ENCODE peak calls at places on chromosome X, in six cellular contexts. K is heart right ventricle, C is AG09319, A is kidney epithelial cell, I is transverse colon, B is PC-3. S is an unnamed sample.

GRCh38 chrX:48508400-48509244 is at the start of gene PORCN:
- DNase-seq in K (peak), C (peak), A (no peak), I (peak), B (peak), S (peak)

GRCh38 chrX:31603411-31604120 is 531.7 kb upstream of the FTHL17 start:
- DNase-seq in K (no peak), C (no peak), A (no peak), I (no peak), B (no peak), S (no peak)

GRCh38 chrX:45801554-45801953 is 600.9 kb upstream of the DIPK2B start:
- DNase-seq in K (no peak), C (no peak), A (no peak), I (no peak), B (peak), S (peak)

GRCh38 chrX:68829594-68830485 is 1.0 kb downstream of the EFNB1 start:
- DNase-seq in K (no peak), C (no peak), A (no peak), I (no peak), B (no peak), S (peak)

GRCh38 chrX:1138476-1138875 is 74.0 kb downstream of the CRLF2 start:
- DNase-seq in K (no peak), C (no peak), A (no peak), I (no peak), B (no peak), S (no peak)

GRCh38 chrX:120380699-120381098 is 18.8 kb downstream of the ATP1B4 start:
- DNase-seq in K (no peak), C (no peak), A (no peak), I (no peak), B (peak), S (peak)

GRCh38 chrX:47644557-47645091 is 5.7 kb downstream of the ELK1 start:
- DNase-seq in K (no peak), C (no peak), A (no peak), I (no peak), B (peak), S (peak)

GRCh38 chrX:20547649-20548051 is 280.9 kb upstream of the RPS6KA3 start:
- DNase-seq in K (no peak), C (peak), A (peak), I (peak), B (peak), S (peak)

GRCh38 chrX:1717326-1717725 is 102.5 kb downstream of the ASMT start:
- DNase-seq in K (no peak), C (no peak), A (no peak), I (no peak), B (no peak), S (no peak)

GRCh38 chrX:48934581-48935331 is 15.9 kb upstream of the PIM2 start:
- DNase-seq in K (no peak), C (no peak), A (no peak), I (no peak), B (no peak), S (no peak)

GRCh38 chrX:49183701-49184281 is 2.4 kb downstream of the PRICKLE3 start:
- DNase-seq in K (no peak), C (no peak), A (no peak), I (no peak), B (no peak), S (no peak)

GRCh38 chrX:69430730-69431129 is 73.4 kb upstream of the NALF2 start:
- DNase-seq in K (peak), C (no peak), A (no peak), I (no peak), B (no peak), S (no peak)

GRCh38 chrX:108090474-108091265 is 672 bp downstream of the PSMD10 start:
- DNase-seq in K (no peak), C (no peak), A (no peak), I (no peak), B (peak), S (peak)

GRCh38 chrX:115491766-115492165 is 69.2 kb upstream of the PLS3 start:
- DNase-seq in K (no peak), C (no peak), A (no peak), I (no peak), B (no peak), S (no peak)

GRCh38 chrX:10525381-10525780 is 95.0 kb downstream of the MID1 start:
- DNase-seq in K (no peak), C (no peak), A (no peak), I (no peak), B (no peak), S (no peak)

GRCh38 chrX:153459976-153460375 is 10.4 kb downstream of the HAUS7 start:
- DNase-seq in K (no peak), C (no peak), A (peak), I (no peak), B (no peak), S (no peak)

GRCh38 chrX:19017271-19017670 is 33.4 kb upstream of the PHKA2 start:
- DNase-seq in K (no peak), C (no peak), A (no peak), I (no peak), B (peak), S (peak)

GRCh38 chrX:53713987-53714579 is 27.6 kb upstream of the HUWE1 start:
- DNase-seq in K (no peak), C (no peak), A (no peak), I (no peak), B (no peak), S (no peak)

GRCh38 chrX:21881881-21882574 is 26.2 kb downstream of the YY2 start:
- DNase-seq in K (no peak), C (no peak), A (no peak), I (no peak), B (no peak), S (no peak)

GRCh38 chrX:48972214-48973164 is 845 bp upstream of the KCND1 start:
- DNase-seq in K (peak), C (no peak), A (no peak), I (peak), B (peak), S (peak)

GRCh38 chrX:136354201-136354600 is 53.4 kb downstream of the ADGRG4 start:
- DNase-seq in K (no peak), C (no peak), A (no peak), I (no peak), B (peak), S (peak)

GRCh38 chrX:50770702-50771101 is 43.3 kb downstream of the SHROOM4 start:
- DNase-seq in K (peak), C (no peak), A (peak), I (peak), B (no peak), S (peak)

GRCh38 chrX:76253432-76253831 is 80.6 kb downstream of the PBDC1 start:
- DNase-seq in K (peak), C (peak), A (no peak), I (peak), B (peak), S (peak)

GRCh38 chrX:151713859-151714258 is 2.0 kb upstream of the FATE1 start:
- DNase-seq in K (peak), C (no peak), A (no peak), I (no peak), B (peak), S (peak)

GRCh38 chrX:18574591-18574990 is 97.3 kb downstream of the RS1 start:
- DNase-seq in K (peak), C (peak), A (peak), I (no peak), B (peak), S (peak)

GRCh38 chrX:40169193-40170086 is 71.7 kb upstream of the BCOR start:
- DNase-seq in K (no peak), C (no peak), A (peak), I (peak), B (peak), S (no peak)
- TF ChIP-seq CTCF in K (peak), C (peak), A (peak), I (peak), B (peak), S (no peak)

GRCh38 chrX:74232859-74233258 is 71.1 kb upstream of the ZCCHC13 start:
- DNase-seq in K (no peak), C (no peak), A (no peak), I (no peak), B (peak), S (peak)
- TF ChIP-seq CTCF in K (no peak), C (no peak), A (no peak), I (peak), B (peak), S (no peak)

DNA sequence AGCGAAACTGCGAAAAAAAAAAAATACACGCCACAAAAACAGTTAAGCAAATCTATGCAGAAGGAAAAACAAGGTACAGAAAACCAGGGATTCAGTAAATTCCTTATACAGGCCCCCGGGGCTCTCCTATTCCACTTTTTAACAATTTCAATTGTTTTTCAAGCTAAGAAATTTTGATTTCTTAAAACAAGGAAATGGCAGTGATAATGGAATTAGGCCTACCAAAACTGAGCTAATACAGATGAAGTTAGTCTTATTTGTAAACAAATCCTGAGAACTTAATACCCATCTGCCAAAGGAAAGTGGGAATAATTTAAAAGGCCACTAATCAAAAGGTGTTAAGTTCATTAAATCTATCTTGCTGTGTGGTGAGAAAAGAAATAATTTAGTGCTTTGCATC is 269.3 kb downstream of the CHIC1 start:
- DNase-seq in K (no peak), C (no peak), A (no peak), I (no peak), B (no peak), S (no peak)
- TF ChIP-seq CTCF in K (no peak), C (no peak), A (no peak), I (no peak), B (no peak), S (no peak)

GRCh38 chrX:23557070-23557469 is 110.2 kb upstream of the PRDX4 start:
- DNase-seq in K (no peak), C (no peak), A (no peak), I (no peak), B (no peak), S (no peak)
- TF ChIP-seq CTCF in K (no peak), C (no peak), A (no peak), I (no peak), B (no peak), S (no peak)

DNA sequence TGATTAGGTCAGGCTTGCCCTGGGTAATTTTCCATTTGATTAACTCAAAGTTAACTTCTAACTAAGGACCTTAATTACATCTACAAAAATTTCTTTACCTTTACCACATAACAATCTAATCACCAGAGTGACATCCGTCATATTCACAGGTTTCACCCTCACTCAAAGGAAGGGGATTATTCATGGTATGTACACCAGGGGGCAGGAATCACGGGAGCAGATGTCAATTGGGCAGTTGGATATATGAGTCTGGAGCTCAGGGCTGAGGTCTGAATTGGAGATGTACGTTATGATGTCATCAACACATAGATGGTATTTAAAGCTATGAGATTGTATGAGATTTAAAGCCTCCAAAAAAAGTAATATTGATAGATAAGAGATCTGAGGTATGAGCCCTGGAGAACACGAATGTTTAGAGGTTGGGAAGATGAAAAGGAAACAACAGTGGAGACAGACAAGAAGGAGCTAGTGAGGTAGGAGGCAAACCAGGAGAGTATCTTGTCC is 52.9 kb downstream of the PGRMC1 start:
- DNase-seq in K (no peak), C (no peak), A (no peak), I (no peak), B (no peak), S (no peak)
- TF ChIP-seq CTCF in K (no peak), C (no peak), A (no peak), I (no peak), B (no peak), S (peak)

GRCh38 chrX:56789518-56790070 is 60.6 kb downstream of the NBDY start:
- DNase-seq in K (no peak), C (no peak), A (no peak), I (peak), B (no peak), S (no peak)

GRCh38 chrX:56787734-56788152 is 58.7 kb downstream of the NBDY start:
- DNase-seq in K (no peak), C (no peak), A (no peak), I (peak), B (no peak), S (no peak)

GRCh38 chrX:56788717-56789122 is 59.7 kb downstream of the NBDY start:
- DNase-seq in K (no peak), C (no peak), A (no peak), I (peak), B (no peak), S (no peak)

GRCh38 chrX:56786889-56787733 is 58.1 kb downstream of the NBDY start:
- DNase-seq in K (no peak), C (no peak), A (no peak), I (no peak), B (no peak), S (no peak)

DNA sequence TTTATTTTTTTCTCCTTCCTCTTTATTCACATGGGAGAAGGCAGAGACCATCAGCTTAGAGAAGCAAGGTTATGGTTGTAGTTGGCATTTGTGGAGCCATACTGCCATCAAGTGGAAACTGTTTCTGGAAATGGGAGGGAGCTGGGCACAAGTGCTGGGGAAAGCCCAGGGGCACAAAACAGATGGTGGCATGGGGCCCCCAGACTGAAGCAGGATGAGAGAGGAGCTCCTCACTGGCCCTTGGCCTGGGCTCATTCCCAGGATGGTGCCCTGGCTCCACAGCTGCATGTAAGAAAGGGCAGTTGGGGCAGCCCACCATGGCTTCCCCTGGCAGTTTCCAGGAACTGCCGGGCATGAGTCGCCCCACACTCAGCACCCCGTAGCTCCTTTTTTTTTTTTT is 59.2 kb downstream of the NBDY start:
- DNase-seq in K (no peak), C (no peak), A (no peak), I (peak), B (no peak), S (no peak)
- TF ChIP-seq CTCF in K (no peak), C (no peak), A (no peak), I (no peak), B (no peak), S (no peak)

GRCh38 chrX:38293741-38294140 is 33.6 kb downstream of the RPGR start:
- DNase-seq in K (no peak), C (no peak), A (no peak), I (no peak), B (peak), S (no peak)
- TF ChIP-seq CTCF in K (no peak), C (peak), A (no peak), I (no peak), B (peak), S (no peak)

DNA sequence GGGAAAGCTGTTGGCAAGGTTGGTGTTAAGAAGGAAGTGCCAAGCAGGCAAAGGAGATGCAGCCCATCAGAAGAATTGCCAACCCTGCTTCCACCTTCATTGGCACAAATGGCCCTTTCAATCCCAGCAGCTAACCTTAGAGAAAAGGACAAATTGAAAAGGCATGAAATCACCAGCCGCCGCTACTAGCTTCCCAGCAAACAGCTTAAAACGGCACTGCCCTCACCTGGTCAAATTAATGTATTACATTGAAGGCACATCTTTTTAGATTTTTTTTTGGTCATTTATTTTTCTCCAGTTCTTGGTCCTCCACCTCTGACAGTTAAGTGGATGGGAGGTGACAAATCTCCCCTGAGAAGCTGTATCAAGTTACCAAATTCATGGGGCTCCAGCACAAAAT is 51.0 kb upstream of the NHSL2 start:
- DNase-seq in K (no peak), C (peak), A (no peak), I (no peak), B (peak), S (peak)
- TF ChIP-seq CTCF in K (peak), C (peak), A (peak), I (peak), B (peak), S (peak)

GRCh38 chrX:4265036-4265435 is 551.6 kb upstream of the PRKX start:
- DNase-seq in K (no peak), C (no peak), A (no peak), I (no peak), B (peak), S (no peak)

GRCh38 chrX:4268676-4269075 is 555.2 kb upstream of the PRKX start:
- DNase-seq in K (no peak), C (no peak), A (no peak), I (no peak), B (peak), S (no peak)

DNA sequence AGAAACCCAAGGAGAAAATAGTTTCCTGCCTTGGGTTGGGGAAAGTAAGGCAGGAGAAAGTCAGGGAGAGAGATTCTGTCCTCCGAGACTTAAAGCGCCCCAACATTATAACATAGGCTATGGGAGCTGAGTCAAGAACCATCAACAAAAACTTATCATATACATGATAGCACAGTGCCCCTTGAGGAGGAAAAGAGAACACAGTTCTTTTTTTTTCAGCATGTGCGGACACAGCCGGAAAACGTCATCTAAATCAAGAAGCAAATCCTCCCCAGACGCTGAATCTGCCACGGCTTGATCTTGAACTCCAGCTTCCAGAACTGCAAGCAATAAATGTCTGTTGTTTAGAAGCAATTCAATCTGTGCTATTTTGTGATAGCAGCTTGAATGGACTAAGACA is 549.6 kb upstream of the PRKX start:
- DNase-seq in K (no peak), C (no peak), A (no peak), I (no peak), B (peak), S (no peak)
- TF ChIP-seq CTCF in K (no peak), C (no peak), A (no peak), I (no peak), B (peak), S (peak)

DNA sequence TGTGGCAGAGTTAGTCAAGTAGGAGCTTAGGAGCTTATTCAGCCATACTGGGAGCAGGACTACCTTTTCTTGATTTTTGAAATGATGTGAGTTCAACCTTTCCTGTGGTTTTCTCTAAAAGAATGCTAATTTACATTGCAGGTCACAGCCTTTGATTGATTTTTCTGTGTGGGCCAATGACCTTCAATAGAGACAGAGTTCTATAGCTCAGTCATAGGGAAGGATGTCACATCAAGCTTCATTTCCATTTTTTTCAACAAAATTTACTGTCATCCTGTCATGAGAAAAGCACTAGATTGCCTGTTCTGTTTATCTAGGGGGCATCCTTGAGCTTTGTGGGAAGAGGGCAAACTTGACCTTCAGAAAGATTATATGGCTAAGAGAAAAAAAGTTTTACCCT is 448.7 kb downstream of the MID1IP1 start:
- DNase-seq in K (no peak), C (no peak), A (no peak), I (no peak), B (no peak), S (no peak)
- TF ChIP-seq CTCF in K (no peak), C (no peak), A (no peak), I (no peak), B (no peak), S (no peak)

S was measured in MCF 10A.